ENCODE peak calls at places on chromosomes 1 and 21, in four cellular contexts. B, D, P and Q are unnamed samples. For H3K36me3, the result is how much of the 10 kb centered on the place peaks cover.

GRCh38 chr1:99700020-99700419 is 54.1 kb downstream of the PALMD start:
- DNase-seq in B (no peak), D (no peak), P (no peak), Q (no peak)

GRCh38 chr1:84377480-84378095 is 20.7 kb upstream of the DNASE2B start:
- DNase-seq in P (no peak), B (no peak), D (peak), Q (no peak)

GRCh38 chr1:231032963-231033362 is 7.1 kb downstream of the FAM89A start:
- DNase-seq in P (no peak), B (no peak), D (no peak), Q (no peak)

GRCh38 chr1:56577859-56578663 is 1.3 kb downstream of the PLPP3 start:
- DNase-seq in D (peak), B (peak), P (peak), Q (peak)

GRCh38 chr1:78003070-78003751 is 1.5 kb upstream of the DNAJB4 start:
- DNase-seq in B (no peak), P (no peak), D (peak), Q (no peak)

GRCh38 chr21:27756191-27756590 is 789.3 kb upstream of the ADAMTS5 start:
- DNase-seq in D (peak), B (no peak), P (no peak), Q (no peak)

GRCh38 chr21:45541221-45542039 is 810 bp downstream of the SLC19A1 start:
- DNase-seq in D (peak), B (peak), P (peak), Q (peak)

GRCh38 chr1:244387415-244387814 is 64.3 kb downstream of the ADSS2 start:
- DNase-seq in D (no peak), B (no peak), P (no peak), Q (no peak)

GRCh38 chr1:246801241-246802020 is 77.2 kb downstream of the SCCPDH start:
- DNase-seq in D (no peak), P (no peak), B (no peak), Q (no peak)

GRCh38 chr1:7993593-7994479 is 32.3 kb downstream of the ERRFI1 start:
- DNase-seq in B (no peak), D (no peak), P (no peak), Q (peak)

GRCh38 chr1:16677552-16678423 is 11.0 kb upstream of the RNU1-3 start:
- DNase-seq in D (peak), P (no peak), B (peak), Q (peak)

GRCh38 chr1:66143661-66144060 is 351.0 kb downstream of the PDE4B start:
- DNase-seq in P (no peak), B (no peak), D (no peak), Q (no peak)

GRCh38 chr1:155983191-155984023 is 5.1 kb upstream of the ARHGEF2 start:
- DNase-seq in B (no peak), D (peak), P (no peak), Q (no peak)

GRCh38 chr21:31872452-31873274 is at the start of gene HUNK:
- DNase-seq in D (no peak), P (peak), B (peak), Q (peak)

GRCh38 chr1:22461100-22461499 is 9.4 kb downstream of the ZBTB40 start:
- DNase-seq in D (no peak), P (no peak), B (no peak), Q (no peak)

GRCh38 chr1:94792473-94792875 is 27.7 kb upstream of the SLC44A3 start:
- DNase-seq in D (peak), B (no peak), P (no peak), Q (peak)

GRCh38 chr1:91742848-91743292 is 143.1 kb downstream of the TGFBR3 start:
- DNase-seq in D (peak), P (no peak), B (no peak), Q (no peak)

GRCh38 chr1:90730247-90731022 is 13.3 kb upstream of the BARHL2 start:
- DNase-seq in D (no peak), B (peak), P (no peak), Q (no peak)

GRCh38 chr1:6475381-6476133 is 9.6 kb upstream of the TNFRSF25 start:
- DNase-seq in P (peak), D (peak), B (peak), Q (peak)

GRCh38 chr1:14064649-14065442 is 364.9 kb downstream of the PRDM2 start:
- DNase-seq in B (no peak), D (no peak), P (no peak), Q (no peak)

GRCh38 chr1:19421365-19421764 is 64.0 kb downstream of the CAPZB start:
- DNase-seq in B (no peak), D (no peak), P (no peak), Q (no peak)

GRCh38 chr1:210363119-210363518 is 34.4 kb downstream of the HHAT start:
- DNase-seq in D (no peak), P (no peak), B (no peak), Q (no peak)

GRCh38 chr1:154344977-154345837 is 19.9 kb downstream of the ATP8B2 start:
- DNase-seq in B (no peak), P (peak), D (peak), Q (no peak)

GRCh38 chr1:27405074-27405473 is 12.7 kb downstream of the GPR3 start:
- DNase-seq in D (no peak), P (no peak), B (peak), Q (no peak)

DNA sequence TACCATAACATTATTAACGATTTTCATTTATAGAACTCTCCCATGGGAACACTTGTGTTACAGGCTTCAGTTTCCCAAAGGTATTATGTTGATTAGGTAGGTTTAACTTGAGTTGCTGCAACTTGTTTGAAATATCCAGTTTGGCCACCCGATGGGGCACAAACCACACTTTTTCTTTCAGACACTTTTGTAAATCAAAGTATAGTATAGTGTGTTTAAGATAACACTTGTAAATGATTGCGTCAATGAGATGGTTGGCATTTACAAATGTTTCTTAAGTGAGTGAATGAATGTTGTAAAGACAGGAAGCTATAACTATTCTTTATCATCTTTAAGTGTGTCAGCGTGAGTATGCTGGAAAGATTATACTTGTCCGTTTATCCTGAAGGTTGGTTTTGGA is 4.3 kb downstream of the XPR1 start:
- DNase-seq in D (peak), B (no peak), P (no peak), Q (no peak)
- TF ChIP-seq CTCF in D (peak), B (no peak), P (no peak), Q (no peak)

GRCh38 chr1:151892190-151892589 is 17.1 kb downstream of the THEM4 start:
- DNase-seq in B (no peak), D (no peak), P (no peak), Q (no peak)
- H3K36me3 ChIP-seq in B (under half), D (under half), P (under half), Q (under half)

GRCh38 chr1:119140177-119141019 is at the start of gene WARS2:
- DNase-seq in P (peak), B (peak), D (peak), Q (peak)
- TF ChIP-seq CTCF in P (no peak), B (no peak), D (no peak), Q (no peak)

DNA sequence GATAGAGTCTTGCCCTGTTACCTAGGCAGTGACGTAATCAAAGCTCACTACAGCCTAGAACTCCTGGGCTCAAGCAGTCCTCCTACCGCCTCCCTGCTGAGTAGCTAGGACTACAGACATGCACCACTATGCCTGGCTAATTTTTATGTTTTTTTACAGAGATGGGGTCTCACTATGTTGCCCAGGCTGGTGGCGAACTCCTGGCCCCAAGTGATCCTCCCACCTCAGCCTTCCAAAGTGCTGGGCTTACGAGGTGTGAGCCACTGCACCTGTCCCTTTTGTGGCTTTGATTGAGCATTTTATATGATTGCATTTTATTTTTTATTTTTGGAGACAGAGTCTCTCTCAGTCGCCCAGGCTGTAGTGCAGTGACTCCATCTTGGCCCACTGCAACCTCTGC is 25.8 kb downstream of the SDCCAG8 start:
- DNase-seq in B (no peak), D (no peak), P (no peak), Q (no peak)
- H3K36me3 ChIP-seq in B (under half), D (under half), P (under half), Q (under half)

GRCh38 chr1:212607924-212608208 is 695 bp upstream of the ATF3 start:
- DNase-seq in P (no peak), D (no peak), B (peak), Q (peak)

GRCh38 chr1:212608209-212608955 is at the start of gene ATF3:
- DNase-seq in P (peak), D (peak), B (peak), Q (peak)

GRCh38 chr1:212610575-212610967 is 2.0 kb downstream of the ATF3 start:
- DNase-seq in B (no peak), D (no peak), P (no peak), Q (no peak)

GRCh38 chr1:212609701-212610574 is 1.4 kb downstream of the ATF3 start:
- DNase-seq in B (no peak), D (peak), P (no peak), Q (no peak)

GRCh38 chr1:212608956-212609700 is 567 bp downstream of the ATF3 start:
- DNase-seq in P (peak), D (peak), B (peak), Q (peak)
- TF ChIP-seq CTCF in P (peak), D (peak), B (peak), Q (peak)

GRCh38 chr21:15875286-15875685 is 145.5 kb downstream of the USP25 start:
- DNase-seq in P (no peak), D (peak), B (no peak), Q (no peak)

GRCh38 chr21:15870819-15871218 is 141.0 kb downstream of the USP25 start:
- DNase-seq in B (no peak), D (no peak), P (no peak), Q (no peak)

GRCh38 chr21:15874610-15875009 is 144.8 kb downstream of the USP25 start:
- DNase-seq in B (no peak), D (peak), P (no peak), Q (no peak)

GRCh38 chr21:15868940-15869339 is 139.2 kb downstream of the USP25 start:
- DNase-seq in B (no peak), P (no peak), D (no peak), Q (no peak)

GRCh38 chr21:15872236-15872635 is 142.5 kb downstream of the USP25 start:
- DNase-seq in P (no peak), B (no peak), D (no peak), Q (no peak)
- H3K36me3 ChIP-seq in P (under half), B (half or more), D (under half), Q (under half)

GRCh38 chr1:37100310-37100709 is 66.0 kb upstream of the GRIK3 start:
- DNase-seq in D (no peak), B (no peak), P (no peak), Q (no peak)

GRCh38 chr1:37094302-37094701 is 60.0 kb upstream of the GRIK3 start:
- DNase-seq in P (no peak), B (no peak), D (no peak), Q (no peak)

GRCh38 chr1:37098196-37098595 is 63.9 kb upstream of the GRIK3 start:
- DNase-seq in D (no peak), B (no peak), P (no peak), Q (no peak)

GRCh38 chr1:37092937-37093336 is 58.6 kb upstream of the GRIK3 start:
- DNase-seq in B (no peak), P (no peak), D (no peak), Q (no peak)

DNA sequence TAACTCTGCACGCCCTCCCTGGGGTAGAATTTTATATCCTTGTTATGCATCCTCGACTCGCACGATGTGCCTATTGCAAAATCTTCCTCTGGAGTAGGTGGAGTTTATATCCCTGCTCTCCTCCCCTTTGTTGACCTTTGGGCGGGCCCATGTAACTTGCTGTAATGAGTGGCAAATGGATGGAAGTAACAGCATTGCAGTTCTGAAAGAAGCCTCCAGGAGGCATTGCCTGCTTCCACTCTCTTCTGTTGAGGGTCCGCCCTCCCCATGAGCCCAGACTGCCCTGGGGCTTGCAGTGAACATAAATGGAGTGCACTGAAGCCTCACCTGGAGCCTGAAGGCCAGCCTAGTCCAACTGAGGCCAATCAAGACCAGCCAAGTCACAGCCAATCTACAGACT is 62.2 kb upstream of the GRIK3 start:
- DNase-seq in P (no peak), B (no peak), D (peak), Q (no peak)
- TF ChIP-seq CTCF in P (no peak), B (no peak), D (peak), Q (peak)

GRCh38 chr1:2174348-2175054 is 20.1 kb downstream of the FAAP20 start:
- DNase-seq in D (peak), P (peak), B (peak), Q (no peak)
- H3K36me3 ChIP-seq in D (under half), P (under half), B (half or more), Q (under half)

GRCh38 chr1:183580281-183580682 is 10.0 kb downstream of the NCF2 start:
- DNase-seq in D (peak), P (no peak), B (no peak), Q (no peak)
- TF ChIP-seq CTCF in D (peak), P (no peak), B (no peak), Q (peak)

GRCh38 chr1:112964347-112964746 is 8.4 kb upstream of the SLC16A1 start:
- DNase-seq in P (no peak), D (no peak), B (no peak), Q (no peak)
- H3K36me3 ChIP-seq in P (under half), D (under half), B (under half), Q (under half)